ENCODE peak calls at places on chromosomes 2 and 18, in seven cellular contexts. T is NCI-H2171; N is stimulated activated CD4-positive, alpha-beta T cell treated with anti-CD3 and anti-CD28 coated beads, Interleukin-4, amount 100 ng/mL, for 1 hour; H is NCI-H2081 treated with DMSO at 0.1 percent for 48 hours; D is T-helper 1 cell; P is posterior cingulate gyrus; M is AG10803. S is an unnamed sample.

GRCh38 chr2:36800381-36800780 is 103.9 kb downstream of the VIT start:
- DNase-seq in H (no peak), D (no peak), P (peak), M (no peak), T (no peak), N (peak), S (no peak)

GRCh38 chr18:26268454-26268853 is 42.2 kb downstream of the TAF4B start:
- DNase-seq in H (no peak), D (no peak), N (no peak), M (no peak), T (no peak), P (no peak), S (no peak)

GRCh38 chr2:230318190-230319121 is 8.5 kb upstream of the SP140L start:
- DNase-seq in P (no peak), D (no peak), M (no peak), N (no peak), H (no peak), T (no peak), S (no peak)

GRCh38 chr2:26274058-26274613 is 29.4 kb downstream of the HADHB start:
- DNase-seq in P (no peak), H (no peak), D (no peak), T (peak), N (no peak), M (peak), S (no peak)

GRCh38 chr18:48800877-48801727 is 149.7 kb downstream of the SMAD7 start:
- DNase-seq in P (peak), H (no peak), D (no peak), M (no peak), T (no peak), N (no peak), S (no peak)

GRCh38 chr2:6602471-6602870 is 263.2 kb downstream of the CMPK2 start:
- DNase-seq in H (no peak), P (no peak), M (no peak), D (no peak), N (no peak), T (no peak), S (no peak)

GRCh38 chr2:52414596-52414995 is 1353.0 kb upstream of the CHAC2 start:
- DNase-seq in N (no peak), P (no peak), D (no peak), T (no peak), M (no peak), H (no peak), S (no peak)

GRCh38 chr18:10122116-10122515 is 208.3 kb downstream of the VAPA start:
- DNase-seq in N (no peak), H (peak), D (no peak), T (peak), M (peak), P (no peak), S (peak)

GRCh38 chr18:54558609-54559585 is 32.1 kb upstream of the DYNAP start:
- DNase-seq in H (no peak), M (peak), N (no peak), T (peak), P (no peak), D (no peak), S (no peak)

GRCh38 chr2:177716484-177716883 is 323.9 kb downstream of the AGPS start:
- DNase-seq in T (no peak), M (no peak), H (no peak), D (no peak), N (no peak), P (no peak), S (no peak)

GRCh38 chr2:159168707-159169106 is 117.8 kb downstream of the WDSUB1 start:
- DNase-seq in H (no peak), M (peak), P (no peak), N (no peak), D (no peak), T (no peak), S (no peak)